ENCODE peak calls at places on chromosomes 1 and 21, in nine cellular contexts. One of them, this sample, is unnamed.

GRCh38 chr21:34771512-34772028 is 102.8 kb downstream of the CLIC6 start:
- DNase-seq in epithelial cell of esophagus: peak
- DNase-seq in heart right ventricle: no peak
- DNase-seq in AG09319: no peak
- DNase-seq in Panc1: peak
- DNase-seq in nephron progenitor cell: no peak
- DNase-seq in B cell: no peak
- DNase-seq in GM10248: no peak
- DNase-seq in neural progenitor cell: no peak
- DNase-seq in this sample: no peak

GRCh38 chr1:99818063-99818699 is 32.0 kb upstream of the AGL start:
- DNase-seq in neural progenitor cell: no peak
- DNase-seq in AG09319: no peak
- DNase-seq in GM10248: no peak
- DNase-seq in Panc1: no peak
- DNase-seq in B cell: no peak
- DNase-seq in epithelial cell of esophagus: peak
- DNase-seq in nephron progenitor cell: no peak
- DNase-seq in heart right ventricle: no peak
- DNase-seq in this sample: no peak

GRCh38 chr1:9382923-9383491 is 90.3 kb downstream of the SPSB1 start:
- DNase-seq in AG09319: no peak
- DNase-seq in Panc1: no peak
- DNase-seq in neural progenitor cell: no peak
- DNase-seq in B cell: no peak
- DNase-seq in heart right ventricle: peak
- DNase-seq in nephron progenitor cell: peak
- DNase-seq in epithelial cell of esophagus: no peak
- DNase-seq in GM10248: no peak
- DNase-seq in this sample: no peak

GRCh38 chr21:46634966-46635323 is 529 bp upstream of the PRMT2 start:
- DNase-seq in heart right ventricle: no peak
- DNase-seq in nephron progenitor cell: no peak
- DNase-seq in AG09319: peak
- DNase-seq in epithelial cell of esophagus: peak
- DNase-seq in B cell: no peak
- DNase-seq in GM10248: peak
- DNase-seq in neural progenitor cell: peak
- DNase-seq in Panc1: no peak
- DNase-seq in this sample: peak

GRCh38 chr1:50978144-50978851 is 8.3 kb downstream of the CDKN2C start:
- DNase-seq in Panc1: no peak
- DNase-seq in neural progenitor cell: peak
- DNase-seq in B cell: no peak
- DNase-seq in heart right ventricle: peak
- DNase-seq in nephron progenitor cell: peak
- DNase-seq in GM10248: peak
- DNase-seq in AG09319: no peak
- DNase-seq in epithelial cell of esophagus: peak
- DNase-seq in this sample: peak

GRCh38 chr1:53145942-53146708 is 3.7 kb upstream of the SLC1A7 start:
- DNase-seq in epithelial cell of esophagus: peak
- DNase-seq in heart right ventricle: peak
- DNase-seq in GM10248: no peak
- DNase-seq in AG09319: peak
- DNase-seq in nephron progenitor cell: no peak
- DNase-seq in Panc1: no peak
- DNase-seq in neural progenitor cell: peak
- DNase-seq in B cell: no peak
- DNase-seq in this sample: peak

GRCh38 chr1:4178501-4178900 is 278.4 kb upstream of the C1orf174 start:
- DNase-seq in heart right ventricle: no peak
- DNase-seq in epithelial cell of esophagus: no peak
- DNase-seq in B cell: no peak
- DNase-seq in AG09319: no peak
- DNase-seq in nephron progenitor cell: no peak
- DNase-seq in GM10248: no peak
- DNase-seq in neural progenitor cell: no peak
- DNase-seq in Panc1: no peak
- DNase-seq in this sample: no peak

GRCh38 chr1:182253319-182253718 is 138.3 kb downstream of the GLUL start:
- DNase-seq in Panc1: no peak
- DNase-seq in GM10248: no peak
- DNase-seq in nephron progenitor cell: no peak
- DNase-seq in heart right ventricle: no peak
- DNase-seq in AG09319: no peak
- DNase-seq in epithelial cell of esophagus: no peak
- DNase-seq in neural progenitor cell: no peak
- DNase-seq in B cell: no peak
- DNase-seq in this sample: no peak

GRCh38 chr1:14334336-14335176 is 263.9 kb upstream of the KAZN start:
- DNase-seq in neural progenitor cell: no peak
- DNase-seq in heart right ventricle: no peak
- DNase-seq in GM10248: no peak
- DNase-seq in AG09319: no peak
- DNase-seq in nephron progenitor cell: no peak
- DNase-seq in epithelial cell of esophagus: no peak
- DNase-seq in B cell: no peak
- DNase-seq in Panc1: no peak
- DNase-seq in this sample: no peak

GRCh38 chr21:31772674-31773555 is 41.0 kb upstream of the SCAF4 start:
- DNase-seq in AG09319: no peak
- DNase-seq in GM10248: peak
- DNase-seq in epithelial cell of esophagus: no peak
- DNase-seq in nephron progenitor cell: no peak
- DNase-seq in heart right ventricle: no peak
- DNase-seq in Panc1: no peak
- DNase-seq in B cell: peak
- DNase-seq in neural progenitor cell: no peak
- DNase-seq in this sample: no peak

GRCh38 chr1:64525116-64525686 is 55.3 kb downstream of the CACHD1 start:
- DNase-seq in B cell: no peak
- DNase-seq in nephron progenitor cell: no peak
- DNase-seq in AG09319: no peak
- DNase-seq in heart right ventricle: no peak
- DNase-seq in neural progenitor cell: no peak
- DNase-seq in Panc1: no peak
- DNase-seq in GM10248: no peak
- DNase-seq in epithelial cell of esophagus: no peak
- DNase-seq in this sample: no peak

GRCh38 chr1:232805269-232806070 is at the start of gene MAP10:
- DNase-seq in GM10248: peak
- DNase-seq in Panc1: peak
- DNase-seq in B cell: peak
- DNase-seq in heart right ventricle: peak
- DNase-seq in nephron progenitor cell: peak
- DNase-seq in AG09319: no peak
- DNase-seq in epithelial cell of esophagus: peak
- DNase-seq in neural progenitor cell: peak
- DNase-seq in this sample: peak

GRCh38 chr1:214550339-214551051 is 907 bp downstream of the PTPN14 start:
- DNase-seq in GM10248: no peak
- DNase-seq in Panc1: no peak
- DNase-seq in AG09319: no peak
- DNase-seq in heart right ventricle: no peak
- DNase-seq in neural progenitor cell: peak
- DNase-seq in epithelial cell of esophagus: no peak
- DNase-seq in B cell: no peak
- DNase-seq in nephron progenitor cell: peak
- DNase-seq in this sample: no peak

GRCh38 chr1:75996196-75996595 is 64.0 kb upstream of the ASB17 start:
- DNase-seq in AG09319: no peak
- DNase-seq in B cell: no peak
- DNase-seq in epithelial cell of esophagus: peak
- DNase-seq in heart right ventricle: no peak
- DNase-seq in nephron progenitor cell: no peak
- DNase-seq in GM10248: no peak
- DNase-seq in Panc1: no peak
- DNase-seq in neural progenitor cell: no peak
- DNase-seq in this sample: no peak

GRCh38 chr1:110475358-110476027 is 24.5 kb downstream of the PROK1 start:
- DNase-seq in neural progenitor cell: no peak
- DNase-seq in nephron progenitor cell: no peak
- DNase-seq in heart right ventricle: no peak
- DNase-seq in epithelial cell of esophagus: peak
- DNase-seq in Panc1: no peak
- DNase-seq in AG09319: no peak
- DNase-seq in GM10248: no peak
- DNase-seq in B cell: no peak
- DNase-seq in this sample: no peak

GRCh38 chr1:217078010-217078704 is 354.9 kb upstream of the ESRRG start:
- DNase-seq in AG09319: no peak
- DNase-seq in B cell: no peak
- DNase-seq in heart right ventricle: no peak
- DNase-seq in nephron progenitor cell: no peak
- DNase-seq in Panc1: no peak
- DNase-seq in neural progenitor cell: peak
- DNase-seq in GM10248: no peak
- DNase-seq in epithelial cell of esophagus: peak
- DNase-seq in this sample: no peak

GRCh38 chr1:167197692-167198091 is 23.0 kb upstream of the POU2F1 start:
- DNase-seq in neural progenitor cell: no peak
- DNase-seq in B cell: no peak
- DNase-seq in GM10248: no peak
- DNase-seq in epithelial cell of esophagus: no peak
- DNase-seq in heart right ventricle: no peak
- DNase-seq in Panc1: no peak
- DNase-seq in nephron progenitor cell: no peak
- DNase-seq in AG09319: no peak
- DNase-seq in this sample: no peak
- TF ChIP-seq CTCF in neural progenitor cell: no peak
- TF ChIP-seq CTCF in B cell: no peak
- TF ChIP-seq CTCF in GM10248: no peak
- TF ChIP-seq CTCF in epithelial cell of esophagus: no peak
- TF ChIP-seq CTCF in heart right ventricle: no peak
- TF ChIP-seq CTCF in Panc1: no peak
- TF ChIP-seq CTCF in nephron progenitor cell: no peak
- TF ChIP-seq CTCF in AG09319: no peak
- TF ChIP-seq CTCF in this sample: no peak

GRCh38 chr1:61644303-61644702 is 80.6 kb downstream of the TM2D1 start:
- DNase-seq in epithelial cell of esophagus: no peak
- DNase-seq in AG09319: no peak
- DNase-seq in Panc1: no peak
- DNase-seq in GM10248: no peak
- DNase-seq in neural progenitor cell: no peak
- DNase-seq in heart right ventricle: no peak
- DNase-seq in nephron progenitor cell: no peak
- DNase-seq in B cell: no peak
- DNase-seq in this sample: no peak

GRCh38 chr1:61641578-61642336 is 83.2 kb downstream of the TM2D1 start:
- DNase-seq in AG09319: peak
- DNase-seq in nephron progenitor cell: peak
- DNase-seq in heart right ventricle: peak
- DNase-seq in GM10248: peak
- DNase-seq in epithelial cell of esophagus: peak
- DNase-seq in neural progenitor cell: peak
- DNase-seq in Panc1: no peak
- DNase-seq in B cell: peak
- DNase-seq in this sample: peak

GRCh38 chr1:61642475-61643232 is 82.3 kb downstream of the TM2D1 start:
- DNase-seq in GM10248: no peak
- DNase-seq in B cell: no peak
- DNase-seq in nephron progenitor cell: no peak
- DNase-seq in Panc1: no peak
- DNase-seq in heart right ventricle: no peak
- DNase-seq in epithelial cell of esophagus: no peak
- DNase-seq in AG09319: no peak
- DNase-seq in neural progenitor cell: no peak
- DNase-seq in this sample: no peak

GRCh38 chr1:61647142-61647541 is 77.8 kb downstream of the TM2D1 start:
- DNase-seq in B cell: no peak
- DNase-seq in Panc1: no peak
- DNase-seq in AG09319: no peak
- DNase-seq in epithelial cell of esophagus: no peak
- DNase-seq in GM10248: no peak
- DNase-seq in nephron progenitor cell: no peak
- DNase-seq in heart right ventricle: no peak
- DNase-seq in neural progenitor cell: no peak
- DNase-seq in this sample: no peak

DNA sequence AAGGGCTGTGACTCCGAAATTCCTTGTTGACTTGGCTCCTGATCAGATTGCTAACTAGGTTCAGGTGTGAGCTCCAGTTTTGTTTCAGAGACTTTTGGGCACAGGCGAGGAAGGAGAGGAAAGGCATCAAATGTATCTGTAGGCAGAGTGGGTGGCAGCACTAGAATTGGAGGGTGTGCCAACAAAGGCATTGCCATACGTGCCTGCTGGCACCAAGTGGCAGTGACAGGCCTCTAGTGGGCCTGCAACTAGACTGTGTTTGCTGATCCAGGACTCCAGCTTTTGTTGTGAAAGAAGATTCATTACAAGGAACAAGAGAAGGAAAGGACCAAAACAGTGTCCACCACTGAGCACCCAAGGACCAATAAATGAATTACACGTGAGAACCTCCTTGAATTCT is 79.5 kb downstream of the TM2D1 start:
- DNase-seq in Panc1: no peak
- DNase-seq in B cell: no peak
- DNase-seq in epithelial cell of esophagus: no peak
- DNase-seq in AG09319: no peak
- DNase-seq in heart right ventricle: no peak
- DNase-seq in nephron progenitor cell: no peak
- DNase-seq in neural progenitor cell: no peak
- DNase-seq in GM10248: no peak
- DNase-seq in this sample: no peak
- TF ChIP-seq CTCF in Panc1: no peak
- TF ChIP-seq CTCF in B cell: no peak
- TF ChIP-seq CTCF in epithelial cell of esophagus: no peak
- TF ChIP-seq CTCF in AG09319: no peak
- TF ChIP-seq CTCF in heart right ventricle: no peak
- TF ChIP-seq CTCF in nephron progenitor cell: no peak
- TF ChIP-seq CTCF in neural progenitor cell: no peak
- TF ChIP-seq CTCF in GM10248: no peak
- TF ChIP-seq CTCF in this sample: no peak

DNA sequence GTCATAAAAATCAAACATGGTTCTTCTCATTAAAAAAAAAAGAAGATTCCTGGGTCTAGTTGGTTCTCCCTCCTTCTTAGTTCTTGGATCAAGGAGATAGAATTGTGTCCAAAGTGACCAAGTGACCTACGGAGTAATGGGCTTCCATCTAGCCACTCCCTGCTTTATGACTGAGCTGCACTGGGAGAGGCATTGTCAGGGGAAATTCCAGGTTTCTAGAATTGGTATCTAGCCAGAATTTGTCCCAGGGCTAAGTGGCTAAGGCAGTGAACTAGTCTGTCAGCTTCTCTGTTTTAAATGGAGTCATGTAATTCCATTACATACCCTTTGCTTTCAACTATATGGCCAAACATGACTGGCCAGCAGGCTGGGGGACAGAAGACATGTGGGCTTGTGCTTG is 40.1 kb upstream of the ERG start:
- DNase-seq in neural progenitor cell: no peak
- DNase-seq in Panc1: no peak
- DNase-seq in AG09319: no peak
- DNase-seq in nephron progenitor cell: no peak
- DNase-seq in GM10248: no peak
- DNase-seq in B cell: no peak
- DNase-seq in heart right ventricle: no peak
- DNase-seq in epithelial cell of esophagus: peak
- DNase-seq in this sample: no peak
- TF ChIP-seq CTCF in neural progenitor cell: no peak
- TF ChIP-seq CTCF in Panc1: no peak
- TF ChIP-seq CTCF in AG09319: no peak
- TF ChIP-seq CTCF in nephron progenitor cell: no peak
- TF ChIP-seq CTCF in GM10248: no peak
- TF ChIP-seq CTCF in B cell: no peak
- TF ChIP-seq CTCF in heart right ventricle: no peak
- TF ChIP-seq CTCF in epithelial cell of esophagus: no peak
- TF ChIP-seq CTCF in this sample: no peak

GRCh38 chr1:43143441-43143888 is 28.6 kb downstream of the EBNA1BP2 start:
- DNase-seq in neural progenitor cell: peak
- DNase-seq in GM10248: no peak
- DNase-seq in AG09319: no peak
- DNase-seq in B cell: no peak
- DNase-seq in heart right ventricle: no peak
- DNase-seq in epithelial cell of esophagus: no peak
- DNase-seq in nephron progenitor cell: peak
- DNase-seq in Panc1: peak
- DNase-seq in this sample: no peak
- TF ChIP-seq CTCF in neural progenitor cell: peak
- TF ChIP-seq CTCF in GM10248: peak
- TF ChIP-seq CTCF in AG09319: no peak
- TF ChIP-seq CTCF in B cell: no peak
- TF ChIP-seq CTCF in heart right ventricle: no peak
- TF ChIP-seq CTCF in epithelial cell of esophagus: peak
- TF ChIP-seq CTCF in nephron progenitor cell: no peak
- TF ChIP-seq CTCF in Panc1: peak
- TF ChIP-seq CTCF in this sample: no peak